ENCODE peak calls at places on chromosome 17, in eight cellular contexts. L is Karpas-422, O is astrocyte, W is psoas muscle, R is pancreas, P is thoracic aorta, B is stomach, A is right cardiac atrium. N is an unnamed sample.
A peak's percentile ranks its signal among the peaks of the same experiment; 100 is the strongest.

GRCh38 chr17:74190154-74190553 is 13.3 kb upstream of the RPL38 start:
- DNase-seq in A (no peak), L (peak; percentile 75), B (no peak), R (no peak), P (no peak), O (peak; percentile 43), W (no peak), N (no peak)

GRCh38 chr17:51434434-51435170 is 174.3 kb downstream of the UTP18 start:
- DNase-seq in A (no peak), B (no peak), W (no peak), L (no peak), P (no peak), O (no peak), R (no peak), N (no peak)

GRCh38 chr17:8965394-8966168 is at the start of gene PIK3R5:
- DNase-seq in B (peak; percentile 65), P (no peak), R (peak; percentile 72), W (peak; percentile 66), A (peak; percentile 36), O (no peak), L (peak; percentile 70), N (peak; percentile 15)

GRCh38 chr17:16873654-16874035 is 98.3 kb downstream of the TNFRSF13B start:
- DNase-seq in R (no peak), L (no peak), O (no peak), A (no peak), W (no peak), B (no peak), P (no peak), N (no peak)

GRCh38 chr17:18920911-18921441 is 31.0 kb upstream of the SLC5A10 start:
- DNase-seq in W (no peak), B (no peak), A (no peak), L (peak; percentile 79), P (no peak), R (no peak), O (peak; percentile 56), N (no peak)

GRCh38 chr17:44389723-44390202 is 314 bp upstream of the ITGA2B start:
- DNase-seq in O (no peak), W (no peak), L (no peak), P (no peak), R (no peak), B (no peak), A (no peak), N (no peak)

GRCh38 chr17:79803997-79804855 is 7.3 kb upstream of the CBX8 start:
- DNase-seq in L (peak; percentile 91), B (no peak), R (no peak), O (no peak), W (no peak), P (no peak), A (peak; percentile 17), N (no peak)

GRCh38 chr17:71234349-71234748 is 886.5 kb upstream of the SOX9 start:
- DNase-seq in R (no peak), A (no peak), L (no peak), B (no peak), P (no peak), O (no peak), W (no peak), N (no peak)

GRCh38 chr17:72900542-72900941 is 191.9 kb downstream of the SLC39A11 start:
- DNase-seq in B (no peak), R (no peak), L (no peak), A (no peak), W (no peak), O (no peak), P (no peak), N (no peak)

GRCh38 chr17:19391432-19391831 is 4.4 kb upstream of the MFAP4 start:
- DNase-seq in L (no peak), P (no peak), W (no peak), O (no peak), A (no peak), B (no peak), R (no peak), N (no peak)

GRCh38 chr17:61399131-61400057 is at the start of gene TBX2:
- DNase-seq in W (peak; percentile 71), A (peak; percentile 87), B (peak; percentile 51), O (peak; percentile 87), L (no peak), R (no peak), P (peak; percentile 63), N (peak; percentile 57)

GRCh38 chr17:61398721-61399130 is 917 bp upstream of the TBX2 start:
- DNase-seq in R (no peak), P (no peak), L (no peak), A (no peak), O (no peak), W (no peak), B (no peak), N (no peak)

GRCh38 chr17:61401280-61402072 is 1.8 kb downstream of the TBX2 start:
- DNase-seq in R (no peak), W (no peak), A (no peak), O (peak; percentile 31), P (no peak), B (no peak), L (no peak), N (no peak)

GRCh38 chr17:61400786-61401279 is 1.2 kb downstream of the TBX2 start:
- DNase-seq in L (no peak), R (no peak), B (no peak), O (peak; percentile 31), W (no peak), A (no peak), P (no peak), N (no peak)

GRCh38 chr17:61400058-61400785 is 579 bp downstream of the TBX2 start:
- DNase-seq in A (no peak), P (no peak), B (no peak), O (peak; percentile 36), L (no peak), W (no peak), R (no peak), N (no peak)
- H3K4me3 ChIP-seq in A (peak overlapping the region; percentile 84), P (peak overlapping the region; percentile 87), B (peak overlapping the region; percentile 75), O (peak overlapping the region; percentile 58), L (no peak overlapping the region), W (peak overlapping the region; percentile 77), R (peak overlapping the region; percentile 3), N (peak overlapping the region; percentile 37)

GRCh38 chr17:49971848-49972485 is 3.0 kb downstream of the DLX4 start:
- DNase-seq in W (no peak), A (no peak), L (no peak), P (no peak), O (no peak), R (no peak), B (no peak), N (peak; percentile 11)

GRCh38 chr17:49969794-49970389 is 902 bp downstream of the DLX4 start:
- DNase-seq in L (no peak), R (no peak), A (no peak), W (no peak), P (no peak), O (no peak), B (no peak), N (no peak)

GRCh38 chr17:49970498-49970897 is 1.5 kb downstream of the DLX4 start:
- DNase-seq in A (no peak), B (no peak), R (no peak), P (no peak), L (no peak), W (no peak), O (no peak), N (no peak)

GRCh38 chr17:49972486-49973270 is 3.7 kb downstream of the DLX4 start:
- DNase-seq in P (no peak), A (no peak), L (no peak), O (no peak), R (no peak), B (no peak), W (no peak), N (no peak)

DNA sequence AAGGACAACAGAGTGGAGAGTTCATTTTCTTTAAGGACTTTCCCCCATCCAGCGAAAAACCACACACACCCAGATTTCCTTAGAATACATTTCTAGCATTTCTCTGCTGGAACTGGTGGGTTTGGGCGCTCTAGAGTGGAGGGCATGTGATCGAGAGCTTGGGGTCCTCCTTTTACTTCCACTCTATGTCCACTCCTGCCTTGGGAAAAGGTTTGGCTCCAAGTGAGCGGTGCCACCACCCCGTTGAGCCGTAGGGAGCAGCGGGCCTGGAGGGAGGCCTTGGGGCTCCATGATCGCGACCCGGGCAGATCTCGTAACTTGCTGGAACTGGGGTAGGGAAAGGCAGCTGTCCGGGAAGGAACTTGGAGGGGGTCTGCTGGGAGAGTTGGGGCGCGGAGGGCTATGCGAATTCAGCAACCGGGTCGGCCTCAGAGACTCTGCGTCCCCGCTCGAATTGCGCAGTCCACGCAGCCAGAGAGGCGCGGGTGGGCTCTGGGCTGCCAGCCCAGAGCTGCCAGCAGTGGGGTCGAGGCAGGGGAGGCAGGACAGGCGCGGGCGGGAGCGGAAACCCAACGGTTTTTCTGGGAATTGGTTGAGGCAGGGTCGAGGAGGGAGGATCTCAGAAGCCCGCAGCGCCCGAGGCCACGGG is 2.3 kb downstream of the DLX4 start:
- DNase-seq in L (no peak), P (no peak), B (no peak), R (no peak), O (no peak), A (no peak), W (no peak), N (no peak)
- H3K27me3 ChIP-seq in L (no peaks in the 10 kb centered on the region), P (peaks cover 40% of the 10 kb centered on the region), B (peaks cover 36% of the 10 kb centered on the region), R (peaks cover 6% of the 10 kb centered on the region), O (peaks cover 97% of the 10 kb centered on the region), A (no peaks in the 10 kb centered on the region), W (peaks cover 52% of the 10 kb centered on the region), N (peaks cover 49% of the 10 kb centered on the region)

DNA sequence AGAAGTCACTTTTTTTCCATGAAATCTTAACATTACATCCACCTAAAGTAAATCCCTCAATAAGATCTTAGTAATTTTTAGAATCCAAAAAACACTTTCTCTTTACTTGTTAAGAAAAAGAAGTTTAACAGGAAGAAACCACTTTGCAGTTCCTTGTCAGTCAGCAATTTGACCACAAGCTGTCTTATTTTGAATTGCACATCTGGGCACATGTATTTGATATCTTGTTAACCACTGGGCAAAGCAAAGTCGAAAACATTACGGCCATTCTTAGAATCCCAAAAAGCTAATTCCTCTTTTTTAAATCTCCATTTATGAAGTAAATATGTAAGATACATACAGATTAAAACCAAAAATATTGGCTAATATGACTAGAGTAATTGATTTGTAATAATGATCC is 1.1 kb downstream of the ABCA10 start:
- DNase-seq in B (no peak), L (no peak), W (no peak), A (no peak), P (no peak), R (no peak), O (no peak), N (no peak)
- H3K4me3 ChIP-seq in B (peak overlapping the region; percentile 10), L (no peak overlapping the region), W (peak overlapping the region; percentile 47), A (peak overlapping the region; percentile 31), P (no peak overlapping the region), R (no peak overlapping the region), O (no peak overlapping the region), N (no peak overlapping the region)

DNA sequence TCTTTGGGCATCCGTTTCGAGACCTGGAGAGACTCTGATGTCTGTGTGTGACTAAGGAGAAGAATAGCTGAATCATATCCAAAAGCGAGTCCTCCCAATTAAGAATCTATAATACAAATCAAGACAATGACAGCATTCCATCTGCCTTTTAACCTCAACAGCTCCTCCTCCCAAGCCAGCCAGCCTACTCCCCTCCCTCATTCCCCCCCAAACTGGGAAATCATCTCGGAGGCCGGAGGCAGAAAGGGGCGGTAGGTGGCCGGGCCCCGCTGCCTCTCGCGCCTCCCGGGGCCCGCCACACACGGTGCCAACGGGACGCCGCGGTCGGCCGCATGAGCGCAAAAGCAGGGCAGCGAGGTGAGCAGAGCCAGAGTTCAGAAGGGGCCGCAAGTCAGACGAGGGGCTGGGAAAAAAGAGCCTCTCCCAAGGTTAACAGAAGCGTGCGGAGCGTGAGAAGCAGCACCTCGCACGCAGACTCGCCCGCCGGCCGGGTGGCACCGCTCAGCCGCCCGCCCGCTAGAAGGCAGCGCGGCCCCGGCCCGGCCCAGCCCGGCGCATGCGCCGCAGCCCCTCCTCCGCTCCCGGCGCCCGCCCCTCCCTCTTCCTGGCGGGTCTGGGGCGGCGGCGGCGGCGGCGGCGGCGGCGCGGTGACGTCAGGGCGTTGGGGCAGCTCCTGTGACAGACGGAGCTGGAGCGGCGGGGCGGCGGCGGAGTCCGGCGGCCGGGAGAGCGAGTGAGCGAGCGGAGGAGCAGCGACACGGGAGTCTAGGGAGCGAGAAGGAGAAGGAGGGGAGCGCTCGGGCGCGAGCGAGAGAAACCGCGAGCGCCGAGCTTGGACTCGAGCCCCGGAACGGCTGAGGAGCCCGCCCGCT is at the start of gene PAFAH1B1:
- DNase-seq in L (peak; percentile 97), P (peak; percentile 59), A (peak; percentile 93), B (peak; percentile 92), R (peak; percentile 96), W (peak; percentile 97), O (peak; percentile 46), N (peak; percentile 92)
- H3K27me3 ChIP-seq in L (no peaks in the 10 kb centered on the region), P (no peaks in the 10 kb centered on the region), A (no peaks in the 10 kb centered on the region), B (no peaks in the 10 kb centered on the region), R (no peaks in the 10 kb centered on the region), W (no peaks in the 10 kb centered on the region), O (no peaks in the 10 kb centered on the region), N (no peaks in the 10 kb centered on the region)

N was measured in thyroid gland.